ENCODE peak calls at places on chromosomes 12 and 14, in five cellular contexts. N is HepG2, C is GM12878, T is SK-N-SH, S is GM12892. V is an unnamed sample.

GRCh38 chr12:111180830-111181726 is 187.8 kb downstream of the PHETA1 start:
- DNase-seq in T (peak), S (no peak), C (no peak), N (no peak), V (no peak)

GRCh38 chr14:59475709-59476108 is 8.5 kb downstream of the L3HYPDH start:
- DNase-seq in N (no peak), S (no peak), T (no peak), C (no peak), V (no peak)

GRCh38 chr14:101495284-101495683 is 66.0 kb upstream of the DIO3 start:
- DNase-seq in C (no peak), S (no peak), N (no peak), T (no peak), V (no peak)

GRCh38 chr12:92301329-92301728 is 155.7 kb upstream of the BTG1 start:
- DNase-seq in C (no peak), S (no peak), N (no peak), T (no peak), V (no peak)

GRCh38 chr14:69260979-69261605 is 1.1 kb downstream of the GALNT16 start:
- DNase-seq in N (no peak), T (peak), C (no peak), S (peak), V (peak)

GRCh38 chr14:76782885-76783566 is 21.8 kb downstream of the VASH1 start:
- DNase-seq in T (no peak), N (no peak), C (no peak), S (no peak), V (no peak)

GRCh38 chr12:92462049-92462448 is 240.7 kb upstream of the PLEKHG7 start:
- DNase-seq in T (no peak), C (peak), N (peak), S (no peak), V (no peak)

GRCh38 chr12:64633940-64634337 is 23.6 kb downstream of the RASSF3 start:
- DNase-seq in C (no peak), N (peak), T (no peak), S (no peak), V (no peak)

GRCh38 chr12:80353254-80353653 is 90.8 kb upstream of the PTPRQ start:
- DNase-seq in S (no peak), T (no peak), C (no peak), N (peak), V (no peak)

GRCh38 chr14:71586131-71586893 is 345.9 kb upstream of the RGS6 start:
- DNase-seq in C (no peak), S (no peak), N (no peak), T (peak), V (no peak)

GRCh38 chr12:92134638-92135274 is 10.9 kb downstream of the BTG1 start:
- DNase-seq in T (no peak), C (no peak), N (no peak), S (no peak), V (no peak)

GRCh38 chr12:69991683-69992297 is 166.8 kb downstream of the MYRFL start:
- DNase-seq in T (peak), C (no peak), N (no peak), S (no peak), V (no peak)

GRCh38 chr12:8065991-8066594 is at the start of gene C3AR1:
- DNase-seq in S (peak), T (no peak), N (no peak), C (no peak), V (peak)

GRCh38 chr12:111642681-111643427 is 42.9 kb downstream of the BRAP start:
- DNase-seq in S (no peak), N (no peak), T (no peak), C (no peak), V (no peak)

GRCh38 chr12:124390442-124391116 is 95.7 kb downstream of the RFLNA start:
- DNase-seq in S (no peak), C (peak), T (no peak), N (no peak), V (peak)

GRCh38 chr12:96907681-96908163 is 665 bp downstream of the NEDD1 start:
- DNase-seq in N (peak), S (no peak), C (no peak), T (peak), V (peak)

GRCh38 chr14:95523818-95524448 is 7.5 kb upstream of the SYNE3 start:
- DNase-seq in S (no peak), T (no peak), N (peak), C (no peak), V (no peak)

GRCh38 chr12:96766232-96766631 is 140.8 kb upstream of the NEDD1 start:
- DNase-seq in S (no peak), C (no peak), T (no peak), N (peak), V (no peak)

GRCh38 chr14:41235466-41235865 is 371.2 kb upstream of the LRFN5 start:
- DNase-seq in T (no peak), C (no peak), N (no peak), S (no peak), V (no peak)

GRCh38 chr14:93941293-93941910 is 14.3 kb downstream of the FAM181A start:
- DNase-seq in C (no peak), T (no peak), N (no peak), S (no peak), V (no peak)

GRCh38 chr14:105073720-105074600 is 8.7 kb upstream of the GPR132 start:
- DNase-seq in C (no peak), T (no peak), N (no peak), S (no peak), V (no peak)

GRCh38 chr12:5616854-5617253 is 184.9 kb downstream of the NTF3 start:
- DNase-seq in C (no peak), N (no peak), T (no peak), S (no peak), V (no peak)

GRCh38 chr12:132359971-132360370 is 30.6 kb upstream of the GALNT9 start:
- DNase-seq in N (no peak), T (no peak), C (no peak), S (no peak), V (no peak)

GRCh38 chr14:90105756-90106155 is 44.0 kb downstream of the KCNK13 start:
- DNase-seq in T (no peak), N (peak), C (no peak), S (no peak), V (no peak)

GRCh38 chr12:52203126-52203921 is 11.5 kb upstream of the KRT80 start:
- DNase-seq in N (peak), T (peak), C (no peak), S (no peak), V (no peak)

GRCh38 chr12:22635812-22636211 is 10.8 kb downstream of the ETNK1 start:
- DNase-seq in S (no peak), C (no peak), N (no peak), T (no peak), V (no peak)

GRCh38 chr12:111451649-111452129 is 46.0 kb downstream of the SH2B3 start:
- DNase-seq in C (no peak), S (no peak), T (peak), N (peak), V (no peak)

GRCh38 chr12:34397591-34398365 is 375.5 kb downstream of the ALG10 start:
- DNase-seq in N (no peak), S (no peak), C (no peak), T (peak), V (no peak)

GRCh38 chr12:9906888-9907287 is 25.3 kb downstream of the CLEC2A start:
- DNase-seq in S (no peak), T (no peak), C (no peak), N (no peak), V (no peak)

GRCh38 chr12:92973614-92974013 is 44.5 kb upstream of the EEA1 start:
- DNase-seq in N (peak), C (peak), T (no peak), S (peak), V (no peak)

GRCh38 chr12:3197131-3197818 is 120.1 kb downstream of the TSPAN9 start:
- DNase-seq in C (no peak), T (no peak), S (no peak), N (peak), V (no peak)

GRCh38 chr12:102423447-102423846 is 56.9 kb downstream of the IGF1 start:
- DNase-seq in C (no peak), S (no peak), T (no peak), N (no peak), V (no peak)

GRCh38 chr12:67786086-67786485 is 137.5 kb downstream of the DYRK2 start:
- DNase-seq in T (no peak), N (no peak), C (no peak), S (no peak), V (no peak)

DNA sequence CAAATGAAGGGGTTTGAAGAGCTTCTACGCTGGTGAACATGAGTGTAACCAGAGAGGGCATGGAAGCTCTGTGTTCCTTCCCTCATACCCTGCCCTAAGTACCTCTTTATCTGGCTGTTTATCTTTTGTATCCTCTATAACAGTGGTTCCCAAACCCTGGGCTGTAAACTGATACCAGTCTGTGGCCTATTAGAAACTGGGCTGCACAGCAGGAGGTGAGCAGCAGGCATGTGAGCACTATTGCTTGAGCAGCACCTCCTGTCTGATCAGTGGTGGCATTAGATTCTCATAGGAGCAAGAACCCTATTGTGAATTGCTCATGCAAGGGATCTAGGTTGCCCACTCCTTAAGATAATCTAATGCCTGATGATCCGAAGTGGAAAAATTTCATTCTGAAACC is 172.9 kb upstream of the AVPR1A start:
- DNase-seq in S (no peak), T (no peak), N (no peak), C (no peak), V (no peak)
- TF ChIP-seq POLR2AphosphoS5 in S (no peak), T (no peak), N (no peak), C (no peak), V (no peak)

GRCh38 chr12:95608252-95609033 is 57.2 kb upstream of the USP44 start:
- DNase-seq in N (peak), T (no peak), C (no peak), S (no peak), V (no peak)

GRCh38 chr12:95605875-95606274 is 54.6 kb upstream of the USP44 start:
- DNase-seq in T (no peak), C (no peak), S (no peak), N (peak), V (no peak)

GRCh38 chr12:95601626-95602025 is 50.4 kb upstream of the USP44 start:
- DNase-seq in S (no peak), C (no peak), T (no peak), N (no peak), V (no peak)

GRCh38 chr12:95607642-95608041 is 56.4 kb upstream of the USP44 start:
- DNase-seq in T (no peak), N (peak), S (no peak), C (no peak), V (no peak)

GRCh38 chr12:95605087-95605486 is 53.8 kb upstream of the USP44 start:
- DNase-seq in S (no peak), T (no peak), C (no peak), N (no peak), V (no peak)
- TF ChIP-seq TAF1 in S (no peak), T (no peak), C (no peak), N (no peak), V (no peak)

DNA sequence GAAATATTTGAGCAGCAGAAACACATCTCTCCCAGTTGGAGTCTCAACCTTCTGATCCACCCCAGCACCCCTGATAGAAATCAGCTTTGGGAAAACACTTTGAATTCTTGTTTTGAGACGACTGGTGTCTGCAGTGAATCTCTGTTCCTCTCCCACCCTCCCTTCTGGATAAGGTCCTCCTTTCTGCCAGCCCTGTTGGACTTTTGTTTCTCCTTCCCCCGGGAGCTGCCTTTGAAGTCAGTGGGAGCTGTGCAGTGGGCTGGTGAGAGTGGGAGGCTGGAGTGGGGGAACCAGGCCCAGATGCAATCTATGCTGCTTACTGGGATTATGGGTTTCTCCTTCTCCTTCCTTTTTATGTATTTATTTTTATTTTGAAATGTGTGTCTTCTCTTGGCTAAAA is 49.0 kb downstream of the FLRT2 start:
- DNase-seq in T (no peak), C (no peak), S (no peak), N (no peak), V (no peak)
- TF ChIP-seq POLR2AphosphoS5 in T (no peak), C (no peak), S (no peak), N (no peak), V (no peak)

GRCh38 chr12:105674871-105675699 is 344.6 kb downstream of the C12orf75 start:
- DNase-seq in T (no peak), S (no peak), N (no peak), C (no peak), V (no peak)
- TF ChIP-seq TAF1 in T (no peak), S (no peak), N (no peak), C (no peak), V (no peak)

DNA sequence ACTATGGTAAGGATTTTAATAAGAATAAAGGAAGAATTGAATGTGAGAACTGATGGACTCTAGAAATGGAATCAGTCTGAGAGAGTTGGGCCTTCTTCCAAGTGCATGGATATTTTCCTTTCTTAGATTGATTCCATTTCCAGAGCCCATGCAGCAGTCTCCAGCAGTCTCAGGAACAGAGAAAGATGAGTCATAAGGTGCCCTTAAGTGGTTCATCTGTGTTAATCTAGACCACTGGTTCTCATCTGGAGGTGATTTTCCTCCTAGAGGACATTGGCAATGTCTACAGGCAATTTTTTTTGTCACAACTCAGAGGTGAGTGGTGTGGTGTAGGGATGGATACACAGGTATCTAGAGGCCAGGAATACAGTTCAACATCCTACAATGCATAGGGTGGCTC is 25.8 kb downstream of the TRIM9 start:
- DNase-seq in N (no peak), S (no peak), T (no peak), C (no peak), V (no peak)
- TF ChIP-seq POLR2AphosphoS5 in N (no peak), S (no peak), T (no peak), C (no peak), V (no peak)

GRCh38 chr14:23675906-23676305 is 39.7 kb downstream of the DHRS2 start:
- DNase-seq in N (no peak), C (no peak), S (no peak), T (no peak), V (no peak)
- TF ChIP-seq TAF1 in N (no peak), C (no peak), S (no peak), T (no peak), V (no peak)

DNA sequence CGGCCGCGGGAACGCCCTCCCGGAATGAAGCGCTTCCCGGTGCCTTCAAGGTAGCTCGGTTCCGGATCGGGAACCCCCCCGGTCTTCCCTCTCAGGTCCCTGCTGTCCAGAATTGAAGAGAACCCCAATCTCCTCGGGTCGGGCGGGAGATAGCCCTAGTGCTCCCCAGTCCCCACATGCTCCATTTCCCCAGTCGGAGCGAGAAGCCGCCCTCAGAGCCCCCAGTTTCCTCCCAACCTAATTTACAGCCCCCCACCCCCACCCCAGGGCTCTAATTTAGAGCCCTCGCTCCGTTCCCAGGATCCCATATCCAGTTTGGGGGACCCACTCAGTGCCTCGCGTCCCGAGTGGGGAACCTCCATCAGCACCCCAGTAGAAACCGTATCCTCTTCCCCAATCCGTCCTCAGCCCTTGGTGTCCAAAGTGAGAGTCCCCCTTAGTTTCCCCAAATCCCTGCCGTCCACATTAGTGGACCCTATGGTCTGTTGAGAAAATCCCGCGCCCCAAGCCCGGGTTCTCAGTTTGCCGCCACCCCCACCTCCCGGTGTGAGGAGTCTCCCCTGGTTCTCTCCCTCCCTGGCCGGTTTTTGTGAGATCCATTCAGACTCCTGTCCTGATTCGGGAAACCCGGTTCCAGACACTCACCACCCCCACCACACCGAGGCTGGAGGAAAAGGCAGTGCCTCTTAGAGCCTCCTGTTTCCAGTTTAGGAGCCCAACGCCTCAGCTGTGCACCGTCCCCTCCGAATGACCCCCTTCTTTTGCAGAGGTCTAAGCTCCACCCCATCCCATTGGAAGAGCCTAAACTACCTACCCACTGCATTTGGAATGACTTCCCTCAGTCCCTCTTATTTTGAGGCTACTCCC is 745 bp upstream of the MSI1 start:
- DNase-seq in N (no peak), C (no peak), S (no peak), T (no peak), V (no peak)
- TF ChIP-seq POLR2AphosphoS5 in N (no peak), C (no peak), S (no peak), T (no peak), V (no peak)

DNA sequence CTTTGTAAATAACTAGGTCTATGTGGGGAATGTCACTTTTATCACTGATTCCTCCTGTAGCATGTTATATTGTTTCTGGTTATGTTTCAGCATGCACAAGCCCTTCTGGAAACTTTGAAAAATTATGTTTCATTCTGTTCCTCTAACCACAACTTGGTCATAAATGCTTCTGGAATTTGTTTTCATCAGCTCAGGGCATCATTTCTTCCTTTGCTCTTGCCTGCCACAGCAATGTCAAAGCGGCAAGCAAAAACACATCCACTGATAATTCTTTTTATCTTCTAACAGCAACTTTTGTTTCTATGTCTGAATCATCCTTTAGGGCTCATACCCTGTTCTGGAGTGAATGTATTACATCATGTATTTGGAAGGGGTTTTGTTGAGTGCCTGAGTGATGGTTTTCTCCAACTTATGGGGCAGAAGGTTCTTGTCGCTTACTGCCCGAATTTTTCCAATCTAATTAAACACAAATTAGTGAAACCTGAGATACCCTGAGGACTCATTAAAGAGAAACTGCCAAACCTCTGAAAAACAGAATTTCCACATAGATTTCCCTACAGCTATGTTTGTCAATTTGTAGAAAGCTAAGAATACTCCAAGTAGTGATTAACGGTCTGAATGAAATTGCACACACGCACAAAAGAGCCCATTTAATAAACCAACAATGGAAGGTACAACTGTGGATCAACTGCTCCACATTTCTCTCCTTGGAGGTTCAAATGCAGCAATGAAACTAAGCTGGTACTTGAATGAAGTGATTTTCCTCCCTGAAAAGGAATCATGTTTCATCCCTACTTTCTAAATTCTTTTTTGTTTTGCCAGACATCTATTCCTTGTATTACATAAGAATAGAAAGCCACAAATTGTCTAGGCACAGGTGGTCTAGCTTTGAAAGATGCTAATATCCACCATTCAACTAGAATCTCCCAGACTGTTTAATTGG is 173.5 kb upstream of the KRR1 start:
- DNase-seq in S (no peak), C (no peak), N (no peak), T (no peak), V (no peak)
- TF ChIP-seq TAF1 in S (no peak), C (no peak), N (no peak), T (no peak), V (no peak)

DNA sequence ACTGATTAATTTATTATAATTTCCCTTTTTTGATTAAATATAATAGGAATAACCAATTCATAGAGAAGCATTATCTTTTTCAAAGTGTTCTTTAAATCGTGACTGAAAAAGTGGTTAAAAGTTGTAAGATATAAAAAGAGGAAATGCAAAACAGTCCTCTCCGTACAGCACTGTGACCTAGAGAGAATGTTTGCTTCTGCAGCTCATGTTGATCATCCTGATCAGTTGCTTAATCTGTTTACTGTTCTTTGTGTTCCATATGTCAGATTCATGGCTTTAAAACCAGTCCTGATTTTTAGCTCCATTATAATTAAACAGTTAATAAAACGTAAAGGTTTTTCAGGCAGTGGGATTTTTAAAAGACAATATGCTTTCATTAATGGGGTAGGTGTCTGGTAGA is 4.7 kb downstream of the TTC8 start:
- DNase-seq in C (no peak), N (peak), S (no peak), T (no peak), V (no peak)
- TF ChIP-seq POLR2AphosphoS5 in C (no peak), N (no peak), S (no peak), T (no peak), V (no peak)

GRCh38 chr12:50740307-50740706 is 23.6 kb upstream of the ATF1 start:
- DNase-seq in S (no peak), T (no peak), C (no peak), N (no peak), V (no peak)
- TF ChIP-seq TAF1 in S (no peak), T (no peak), C (no peak), N (no peak), V (no peak)

V was measured in GM12891.